ENCODE peak calls at places on chromosomes 2 and 18, in six cellular contexts. D, Q, U, O, W and Z are unnamed samples.

GRCh38 chr2:31217465-31218200 is at the start of gene CAPN14:
- DNase-seq in U (no peak), W (no peak), Q (no peak), O (no peak), D (no peak), Z (no peak)

GRCh38 chr2:199704358-199705238 is 146.4 kb downstream of the FTCDNL1 start:
- DNase-seq in O (peak), U (peak), W (no peak), Q (no peak), D (peak), Z (no peak)

GRCh38 chr2:200288670-200289429 is 17.6 kb upstream of the SPATS2L start:
- DNase-seq in D (no peak), O (peak), U (no peak), Q (peak), W (no peak), Z (no peak)

GRCh38 chr2:3728104-3729054 is 25.0 kb downstream of the DCDC2C start:
- DNase-seq in Q (peak), U (peak), O (peak), W (no peak), D (peak), Z (peak)

GRCh38 chr2:43605851-43606250 is 10.0 kb upstream of the THADA start:
- DNase-seq in W (no peak), O (peak), Q (no peak), U (no peak), D (no peak), Z (no peak)

GRCh38 chr2:168612719-168613118 is 156.6 kb downstream of the CERS6 start:
- DNase-seq in U (no peak), O (no peak), D (no peak), W (no peak), Q (no peak), Z (no peak)

GRCh38 chr2:30178618-30179404 is 32.0 kb downstream of the YPEL5 start:
- DNase-seq in O (peak), U (no peak), W (no peak), Q (peak), D (no peak), Z (no peak)

GRCh38 chr2:158953926-158954763 is 14.3 kb upstream of the TANC1 start:
- DNase-seq in W (peak), Q (peak), U (peak), D (no peak), O (peak), Z (peak)

GRCh38 chr2:9803023-9803805 is 40.1 kb upstream of the TAF1B start:
- DNase-seq in W (peak), U (no peak), D (no peak), O (no peak), Q (no peak), Z (no peak)

GRCh38 chr2:172178035-172178434 is 75.3 kb upstream of the DLX2 start:
- DNase-seq in Q (no peak), W (no peak), D (no peak), U (no peak), O (no peak), Z (no peak)

GRCh38 chr2:225995788-225996476 is 596.4 kb downstream of the NYAP2 start:
- DNase-seq in Q (no peak), D (no peak), W (no peak), U (no peak), O (peak), Z (peak)

GRCh38 chr2:70029814-70030409 is 57.4 kb upstream of the PCBP1 start:
- DNase-seq in Q (peak), D (no peak), U (no peak), W (peak), O (peak), Z (peak)

GRCh38 chr2:234033174-234033573 is 17.3 kb upstream of the SPP2 start:
- DNase-seq in D (no peak), U (no peak), Q (no peak), O (peak), W (no peak), Z (no peak)

GRCh38 chr2:65669574-65669973 is 237.2 kb upstream of the SPRED2 start:
- DNase-seq in W (no peak), O (no peak), D (no peak), Q (no peak), U (no peak), Z (no peak)

GRCh38 chr2:160201849-160202539 is 1.9 kb upstream of the ITGB6 start:
- DNase-seq in D (no peak), O (no peak), W (no peak), U (no peak), Q (no peak), Z (no peak)

GRCh38 chr18:72866901-72867701 is 686 bp downstream of the NETO1 start:
- DNase-seq in O (no peak), Q (no peak), W (no peak), D (no peak), U (no peak), Z (no peak)

GRCh38 chr2:31334311-31335026 is 80.1 kb downstream of the XDH start:
- DNase-seq in D (no peak), O (peak), Q (no peak), U (no peak), W (no peak), Z (no peak)

GRCh38 chr2:162073776-162074578 is at the start of gene DPP4:
- DNase-seq in O (no peak), W (peak), U (no peak), D (peak), Q (no peak), Z (no peak)

GRCh38 chr18:22285299-22286140 is 116.1 kb downstream of the GATA6 start:
- DNase-seq in Q (no peak), D (no peak), O (no peak), U (no peak), W (no peak), Z (no peak)

GRCh38 chr2:64329848-64330247 is 124.1 kb upstream of the LGALSL start:
- DNase-seq in W (no peak), O (peak), U (no peak), D (no peak), Q (no peak), Z (no peak)

GRCh38 chr18:10142496-10143160 is 228.8 kb downstream of the VAPA start:
- DNase-seq in Q (no peak), O (peak), W (peak), D (no peak), U (no peak), Z (no peak)

GRCh38 chr2:64488050-64488974 is 34.4 kb downstream of the LGALSL start:
- DNase-seq in U (peak), Q (no peak), W (peak), O (peak), D (peak), Z (no peak)

GRCh38 chr18:58898427-58898826 is 33.8 kb downstream of the ZNF532 start:
- DNase-seq in O (no peak), D (no peak), U (no peak), W (no peak), Q (no peak), Z (no peak)

GRCh38 chr18:70454705-70455322 is 166.0 kb downstream of the SOCS6 start:
- DNase-seq in Q (no peak), U (peak), O (peak), D (peak), W (no peak), Z (no peak)

GRCh38 chr18:59820663-59821062 is 79.1 kb upstream of the PMAIP1 start:
- DNase-seq in U (no peak), O (peak), D (no peak), W (no peak), Q (no peak), Z (no peak)

GRCh38 chr18:79123948-79124347 is 54.8 kb downstream of the ATP9B start:
- DNase-seq in W (no peak), D (no peak), Q (no peak), O (no peak), U (no peak), Z (no peak)

GRCh38 chr2:19021100-19021476 is 337.3 kb downstream of the OSR1 start:
- DNase-seq in D (no peak), U (no peak), W (no peak), O (peak), Q (peak), Z (no peak)

GRCh38 chr18:26307161-26307773 is 81.0 kb downstream of the TAF4B start:
- DNase-seq in W (no peak), O (peak), Q (peak), D (peak), U (peak), Z (peak)

GRCh38 chr2:5914831-5915611 is 222.8 kb downstream of the SOX11 start:
- DNase-seq in U (no peak), O (peak), Q (peak), D (no peak), W (no peak), Z (peak)

GRCh38 chr2:173187911-173188788 is 112.5 kb downstream of the MAP3K20 start:
- DNase-seq in Q (no peak), D (no peak), W (no peak), O (peak), U (no peak), Z (no peak)

GRCh38 chr2:113754160-113754559 is 2.3 kb downstream of the SLC35F5 start:
- DNase-seq in U (no peak), W (no peak), O (no peak), D (no peak), Q (no peak), Z (no peak)

GRCh38 chr2:129237966-129238725 is 741.3 kb upstream of the RAB6C start:
- DNase-seq in D (no peak), W (no peak), Q (no peak), U (no peak), O (peak), Z (no peak)

GRCh38 chr2:172725741-172726140 is 9.9 kb upstream of the RAPGEF4 start:
- DNase-seq in O (no peak), D (no peak), Q (no peak), U (no peak), W (no peak), Z (no peak)

GRCh38 chr2:200042944-200043343 is 87.6 kb downstream of the MAIP1 start:
- DNase-seq in U (no peak), Q (no peak), W (no peak), O (peak), D (no peak), Z (no peak)

GRCh38 chr2:145654156-145654555 is 1134.2 kb upstream of the ZEB2 start:
- DNase-seq in U (no peak), O (no peak), Q (no peak), D (no peak), W (no peak), Z (no peak)

GRCh38 chr18:58042826-58043362 is 1.1 kb upstream of the NEDD4L start:
- DNase-seq in U (no peak), D (peak), O (no peak), W (no peak), Q (no peak), Z (no peak)

GRCh38 chr2:72803151-72803550 is 22.7 kb downstream of the EXOC6B start:
- DNase-seq in O (no peak), U (no peak), W (no peak), D (no peak), Q (no peak), Z (no peak)